ENCODE peak calls at places on chromosomes 12 and 14, in four cellular contexts. C is K562, W is IMR-90, O is endothelial cell of umbilical vein. A is an unnamed sample.

GRCh38 chr14:90726656-90727055 is 89.6 kb downstream of the TTC7B start:
- DNase-seq in C (no peak), W (peak), O (no peak), A (no peak)

GRCh38 chr12:80445083-80445482 is 1.0 kb downstream of the PTPRQ start:
- DNase-seq in O (no peak), C (no peak), W (peak), A (no peak)

GRCh38 chr12:77761286-77761685 is 69.4 kb upstream of the NAV3 start:
- DNase-seq in C (no peak), W (no peak), O (no peak), A (no peak)

GRCh38 chr12:103441437-103442186 is 54.2 kb downstream of the C12orf42 start:
- DNase-seq in W (no peak), C (no peak), O (no peak), A (peak)

GRCh38 chr12:78002878-78003277 is 172.2 kb downstream of the NAV3 start:
- DNase-seq in W (peak), C (no peak), O (no peak), A (no peak)

GRCh38 chr12:89384050-89384749 is 31.9 kb upstream of the DUSP6 start:
- DNase-seq in C (no peak), W (peak), O (peak), A (no peak)

GRCh38 chr12:32671930-32672785 is 6.9 kb upstream of the DNM1L start:
- DNase-seq in O (peak), W (peak), C (peak), A (no peak)

GRCh38 chr12:76374395-76375020 is 26.3 kb upstream of the BBS10 start:
- DNase-seq in O (no peak), C (no peak), W (peak), A (no peak)

GRCh38 chr12:46948936-46949555 is 123.2 kb upstream of the SLC38A4 start:
- DNase-seq in C (no peak), W (no peak), O (no peak), A (no peak)
- TF ChIP-seq FOS in C (no peak), W (no peak), O (no peak), A (no peak)

GRCh38 chr12:43362910-43363694 is 188.9 kb downstream of the ADAMTS20 start:
- DNase-seq in O (no peak), C (no peak), W (peak), A (no peak)
- TF ChIP-seq FOS in O (no peak), C (no peak), W (no peak), A (no peak)

GRCh38 chr14:81211844-81212243 is 8.9 kb downstream of the GTF2A1 start:
- DNase-seq in O (peak), C (no peak), W (peak), A (no peak)
- TF ChIP-seq FOS in O (no peak), C (no peak), W (no peak), A (no peak)

GRCh38 chr14:54425537-54426274 is 15.5 kb downstream of the CNIH1 start:
- DNase-seq in C (no peak), O (no peak), W (no peak), A (no peak)

GRCh38 chr14:54425068-54425467 is 16.1 kb downstream of the CNIH1 start:
- DNase-seq in O (no peak), W (no peak), C (no peak), A (no peak)

GRCh38 chr14:54424479-54424901 is 16.7 kb downstream of the CNIH1 start:
- DNase-seq in W (no peak), O (no peak), C (no peak), A (no peak)

GRCh38 chr14:54423991-54424390 is 17.2 kb downstream of the CNIH1 start:
- DNase-seq in O (no peak), C (no peak), W (no peak), A (no peak)

DNA sequence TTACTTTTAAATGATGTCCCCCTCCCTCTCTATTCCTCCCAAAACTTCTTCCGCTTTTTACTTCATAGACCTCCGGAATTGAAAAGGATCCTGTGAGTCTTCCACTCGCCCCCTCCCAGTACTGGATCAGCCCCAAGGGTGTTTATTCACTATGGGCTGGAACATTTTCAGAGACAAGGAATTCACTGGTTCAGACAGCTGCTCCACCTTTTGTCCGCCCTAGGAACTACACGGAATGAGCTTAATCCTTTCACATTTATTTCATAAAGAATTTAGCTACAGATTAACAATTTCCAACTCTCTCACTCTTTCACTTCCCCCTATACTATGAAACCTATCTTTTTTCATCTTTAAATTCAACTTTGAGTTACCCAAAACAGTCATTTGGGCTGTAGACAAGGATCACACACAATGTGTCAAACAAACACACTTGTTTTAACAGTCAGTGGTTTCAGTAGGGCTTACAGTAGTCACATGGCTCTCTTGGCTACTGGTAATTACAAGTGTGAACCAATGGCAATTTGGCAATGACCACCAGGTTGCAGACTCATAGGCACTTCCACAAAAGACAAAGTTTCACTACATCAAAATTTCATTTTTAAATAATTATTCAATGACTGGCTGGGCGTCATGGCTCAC is 20.6 kb downstream of the CNIH1 start:
- DNase-seq in C (peak), O (peak), W (peak), A (no peak)
- TF ChIP-seq FOS in C (no peak), O (no peak), W (no peak), A (no peak)

DNA sequence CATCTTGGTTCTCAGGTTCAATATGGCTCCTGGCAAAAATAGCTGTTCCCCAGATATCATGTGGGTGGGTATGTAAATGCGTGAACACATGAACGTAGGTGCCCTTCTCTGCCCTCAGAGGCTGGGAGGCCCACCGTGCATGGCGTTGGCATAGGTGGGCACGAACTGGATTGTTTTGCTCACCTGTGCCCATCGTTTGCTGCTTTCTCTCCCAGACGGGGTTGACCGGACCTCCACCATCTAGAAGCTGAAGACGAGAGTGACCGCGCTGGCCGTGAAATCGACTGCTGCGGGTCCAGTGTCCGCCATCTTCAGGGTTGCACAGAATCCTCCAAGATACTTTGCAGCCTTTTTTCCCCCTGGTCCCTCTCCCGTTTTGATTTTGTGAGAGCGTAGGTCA is 113.9 kb downstream of the GCH1 start:
- DNase-seq in W (no peak), C (no peak), O (no peak), A (no peak)
- TF ChIP-seq FOS in W (no peak), C (no peak), O (no peak), A (no peak)

GRCh38 chr14:72662213-72662612 is 231.7 kb downstream of the DPF3 start:
- DNase-seq in O (no peak), W (no peak), C (no peak), A (no peak)

GRCh38 chr14:72665259-72665658 is 228.6 kb downstream of the DPF3 start:
- DNase-seq in O (peak), W (peak), C (no peak), A (no peak)

GRCh38 chr14:72664651-72665050 is 229.2 kb downstream of the DPF3 start:
- DNase-seq in C (peak), O (peak), W (no peak), A (no peak)

GRCh38 chr14:72663956-72664650 is 229.8 kb downstream of the DPF3 start:
- DNase-seq in W (no peak), O (peak), C (no peak), A (no peak)

DNA sequence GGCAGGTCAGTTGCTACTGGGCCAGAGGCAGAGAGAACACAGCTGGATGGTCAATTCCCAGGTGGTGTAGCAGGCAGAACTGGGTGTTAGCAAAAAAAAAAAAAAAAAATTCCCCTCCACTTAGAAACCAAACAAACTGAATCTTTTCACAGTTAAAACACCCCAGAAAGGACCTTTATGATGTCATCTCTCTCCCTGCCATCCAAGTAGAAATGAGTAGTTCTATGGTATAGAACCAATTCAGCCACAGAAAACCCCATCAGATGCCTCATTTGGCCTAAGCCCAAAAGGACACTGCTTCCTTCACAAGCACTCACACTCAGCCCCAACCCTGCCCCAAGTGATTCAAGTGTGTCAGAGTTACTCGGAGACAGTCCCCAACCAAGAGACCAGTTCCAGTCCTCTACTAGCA is 230.8 kb downstream of the DPF3 start:
- DNase-seq in C (no peak), O (no peak), W (peak), A (no peak)
- TF ChIP-seq FOS in C (no peak), O (no peak), W (no peak), A (no peak)

GRCh38 chr12:26523708-26524150 is 309.3 kb downstream of the ITPR2 start:
- DNase-seq in O (peak), C (no peak), W (peak), A (no peak)
- TF ChIP-seq FOS in O (no peak), C (no peak), W (peak), A (no peak)

DNA sequence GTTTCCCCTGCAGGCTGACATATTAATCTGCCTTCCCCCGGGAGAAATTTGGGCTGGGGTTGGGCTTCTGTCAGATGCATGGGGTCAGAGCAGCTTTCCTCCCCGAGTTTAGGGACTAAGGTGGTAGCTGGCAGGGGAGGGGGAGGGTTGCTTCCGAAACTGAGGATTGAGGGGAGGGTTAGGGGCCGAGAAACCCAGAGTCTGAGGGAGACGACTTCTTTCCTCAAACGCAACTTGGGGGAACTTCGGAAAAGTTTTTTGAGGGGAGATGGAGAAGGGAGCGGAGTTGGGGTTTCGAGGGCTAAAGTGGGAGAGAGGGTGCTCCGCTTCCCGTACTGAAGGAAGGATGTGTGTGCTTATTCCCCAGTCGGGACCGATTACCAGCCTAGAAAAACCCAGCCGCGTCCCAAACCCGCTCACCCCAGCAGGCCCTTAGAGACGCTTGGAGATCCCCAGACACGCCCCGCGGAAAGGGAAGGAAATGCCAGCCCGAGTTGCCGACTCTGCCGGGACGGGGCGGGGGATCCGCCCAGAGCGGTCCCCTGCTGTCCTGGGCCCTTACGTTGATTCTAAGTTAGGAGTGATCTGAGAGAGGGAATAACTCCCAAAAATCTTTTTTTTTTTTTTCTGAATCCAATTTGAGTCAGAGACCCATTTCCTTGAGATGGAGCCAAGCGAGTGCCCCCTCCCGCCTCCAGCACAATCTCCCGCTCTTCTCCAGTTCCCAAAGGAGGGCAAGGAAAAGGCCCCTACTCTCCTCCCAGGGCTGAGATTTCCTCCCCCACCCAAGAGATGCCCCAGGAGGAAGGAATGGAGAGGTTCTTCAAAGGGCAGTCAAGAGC is 61.9 kb downstream of the SMUG1 start:
- DNase-seq in W (no peak), C (no peak), O (no peak), A (no peak)
- TF ChIP-seq FOS in W (no peak), C (no peak), O (no peak), A (no peak)

GRCh38 chr12:5333096-5333495 is 98.8 kb upstream of the NTF3 start:
- DNase-seq in O (no peak), W (no peak), C (peak), A (no peak)

GRCh38 chr12:5335059-5335458 is 96.8 kb upstream of the NTF3 start:
- DNase-seq in C (no peak), W (peak), O (no peak), A (no peak)

GRCh38 chr12:5329118-5329517 is 102.8 kb upstream of the NTF3 start:
- DNase-seq in C (no peak), O (no peak), W (no peak), A (no peak)

GRCh38 chr12:5328669-5329068 is 103.2 kb upstream of the NTF3 start:
- DNase-seq in W (no peak), C (no peak), O (no peak), A (no peak)

DNA sequence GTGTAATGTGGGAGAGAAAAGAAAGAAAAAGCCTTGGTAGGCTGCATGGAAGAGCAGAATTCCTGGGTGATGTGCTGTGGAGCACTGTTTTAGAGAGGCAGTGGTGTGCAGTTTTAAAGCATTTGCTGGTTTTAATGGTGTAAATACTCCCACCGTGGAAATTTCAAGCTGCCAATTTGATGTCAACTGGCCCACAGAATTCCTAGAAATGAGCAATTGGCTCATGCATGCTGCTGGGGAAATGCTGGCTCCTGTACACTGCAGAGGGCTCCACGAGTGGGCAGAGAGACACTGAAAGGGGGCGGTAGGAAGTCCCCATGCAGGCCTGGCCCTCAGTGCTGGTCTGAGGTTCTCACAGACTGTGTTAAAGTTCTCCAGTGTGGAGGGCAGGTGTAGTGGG is 99.4 kb upstream of the NTF3 start:
- DNase-seq in W (no peak), C (no peak), O (no peak), A (no peak)
- TF ChIP-seq FOS in W (no peak), C (no peak), O (no peak), A (no peak)